ENCODE peak calls at places on chromosome 13, in six cellular contexts. D, F, U, T, W and X are unnamed samples.
A peak's percentile ranks its signal among the peaks of the same experiment; 100 is the strongest.

GRCh38 chr13:85985791-85986190 is 186.6 kb upstream of the SLITRK6 start:
- DNase-seq in T (no peak), F (no peak), W (no peak), D (no peak), U (no peak), X (no peak)

GRCh38 chr13:35349673-35350278 is 126.7 kb downstream of the MAB21L1 start:
- DNase-seq in W (peak; percentile 90), U (peak; percentile 39), D (peak; percentile 22), F (peak; percentile 92), T (no peak), X (no peak)

GRCh38 chr13:45413826-45414312 is 4.3 kb downstream of the SLC25A30 start:
- DNase-seq in W (peak; percentile 59), D (no peak), F (no peak), U (no peak), T (no peak), X (no peak)

GRCh38 chr13:99363949-99364348 is 56.8 kb upstream of the GPR183 start:
- DNase-seq in D (no peak), F (no peak), W (no peak), T (no peak), U (no peak), X (no peak)

GRCh38 chr13:46303743-46304385 is 83.2 kb downstream of the RUBCNL start:
- DNase-seq in T (no peak), W (no peak), F (no peak), D (no peak), U (no peak), X (no peak)

GRCh38 chr13:98299243-98299953 is 122.3 kb upstream of the RNF113B start:
- DNase-seq in U (no peak), F (no peak), T (no peak), D (no peak), W (no peak), X (no peak)

GRCh38 chr13:22812793-22813192 is 368.0 kb upstream of the SGCG start:
- DNase-seq in U (no peak), W (peak; percentile 83), F (no peak), D (peak; percentile 10), T (peak; percentile 5), X (no peak)

GRCh38 chr13:33799950-33800592 is 17.9 kb upstream of the RFC3 start:
- DNase-seq in D (peak; percentile 45), F (peak; percentile 38), T (no peak), U (peak; percentile 12), W (peak; percentile 67), X (peak; percentile 50)

GRCh38 chr13:19960673-19961015 is 2.1 kb downstream of the ZMYM2 start:
- DNase-seq in W (no peak), T (no peak), F (no peak), U (no peak), D (no peak), X (peak; percentile 23)

GRCh38 chr13:29162638-29163037 is 342.5 kb downstream of the MTUS2 start:
- DNase-seq in D (peak; percentile 30), W (no peak), T (no peak), U (no peak), F (no peak), X (peak; percentile 37)

GRCh38 chr13:113561417-113562084 is 23.0 kb upstream of the TFDP1 start:
- DNase-seq in U (no peak), W (no peak), D (no peak), F (no peak), T (no peak), X (no peak)

GRCh38 chr13:20801704-20802103 is 27.9 kb upstream of the EEF1AKMT1 start:
- DNase-seq in W (peak; percentile 58), F (no peak), U (no peak), D (no peak), T (peak; percentile 13), X (peak; percentile 56)

GRCh38 chr13:31023126-31023525 is 90.7 kb downstream of the TEX26 start:
- DNase-seq in D (no peak), W (no peak), U (no peak), F (no peak), T (no peak), X (no peak)

GRCh38 chr13:102226591-102226990 is 175.3 kb downstream of the FGF14 start:
- DNase-seq in W (no peak), F (no peak), D (no peak), U (no peak), T (no peak), X (no peak)

GRCh38 chr13:59494560-59494970 is 669.2 kb downstream of the DIAPH3 start:
- DNase-seq in U (no peak), T (peak; percentile 28), F (no peak), D (no peak), W (peak; percentile 93), X (no peak)

GRCh38 chr13:35598790-35599369 is 122.4 kb upstream of the MAB21L1 start:
- DNase-seq in T (no peak), D (no peak), F (no peak), W (peak; percentile 32), U (no peak), X (no peak)

GRCh38 chr13:24142886-24143285 is 17.6 kb upstream of the SPATA13 start:
- DNase-seq in U (no peak), D (no peak), F (no peak), T (no peak), W (peak; percentile 66), X (no peak)

GRCh38 chr13:59424661-59425060 is 739.1 kb downstream of the DIAPH3 start:
- DNase-seq in W (no peak), F (no peak), T (no peak), D (no peak), U (no peak), X (no peak)

GRCh38 chr13:106230450-106230849 is 305.0 kb downstream of the EFNB2 start:
- DNase-seq in T (no peak), F (no peak), U (no peak), W (peak; percentile 36), D (peak; percentile 3), X (no peak)

GRCh38 chr13:82976499-82976898 is 905.8 kb downstream of the SLITRK1 start:
- DNase-seq in D (no peak), F (no peak), T (no peak), W (no peak), U (no peak), X (no peak)

GRCh38 chr13:27868639-27869435 is 51.0 kb upstream of the PDX1 start:
- DNase-seq in F (no peak), U (peak; percentile 7), D (peak; percentile 7), W (peak; percentile 29), T (no peak), X (peak; percentile 48)

GRCh38 chr13:42633495-42633894 is 59.5 kb downstream of the TNFSF11 start:
- DNase-seq in D (no peak), T (no peak), U (no peak), F (no peak), W (no peak), X (no peak)

GRCh38 chr13:42626461-42626860 is 52.5 kb downstream of the TNFSF11 start:
- DNase-seq in F (no peak), W (no peak), U (no peak), T (no peak), D (no peak), X (no peak)

GRCh38 chr13:42628666-42629065 is 54.7 kb downstream of the TNFSF11 start:
- DNase-seq in T (no peak), D (no peak), W (no peak), U (no peak), F (no peak), X (no peak)
- H3K4me3 ChIP-seq in T (no peak overlapping the region), D (no peak overlapping the region), W (no peak overlapping the region), U (no peak overlapping the region), F (no peak overlapping the region), X (no peak overlapping the region)

GRCh38 chr13:25423831-25424230 is 52.1 kb downstream of the ATP8A2 start:
- DNase-seq in F (no peak), T (no peak), W (no peak), U (no peak), D (no peak), X (no peak)

GRCh38 chr13:25432686-25433085 is 60.9 kb downstream of the ATP8A2 start:
- DNase-seq in W (no peak), D (no peak), U (no peak), F (no peak), T (no peak), X (no peak)

DNA sequence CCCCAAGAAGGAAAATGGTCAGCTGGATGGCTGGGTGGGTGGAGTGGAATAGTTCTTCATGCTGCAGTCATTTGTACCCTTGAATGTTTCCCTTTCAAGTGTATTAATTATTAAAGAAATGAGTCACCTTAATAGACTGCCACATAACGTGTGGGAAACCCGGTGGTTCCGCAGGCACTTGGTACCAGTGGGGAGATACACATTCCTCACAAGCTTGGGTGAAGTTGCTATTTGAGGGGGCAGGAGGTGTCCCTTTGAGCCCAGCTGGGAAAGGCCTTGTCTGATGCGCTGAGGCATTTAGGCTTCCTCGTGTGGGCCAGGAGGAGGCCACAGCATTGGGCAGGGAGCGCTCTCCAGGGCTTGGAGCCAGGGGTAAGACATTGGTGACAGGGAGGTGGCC is 57.7 kb downstream of the ATP8A2 start:
- DNase-seq in U (no peak), F (no peak), T (no peak), D (no peak), W (no peak), X (no peak)
- TF ChIP-seq MAX in U (no peak), F (no peak), T (no peak), D (no peak), W (no peak), X (no peak)

GRCh38 chr13:109476001-109476400 is 310.4 kb downstream of the IRS2 start:
- DNase-seq in F (no peak), D (no peak), U (no peak), T (no peak), W (no peak), X (no peak)
- H3K4me3 ChIP-seq in F (no peak overlapping the region), D (no peak overlapping the region), U (no peak overlapping the region), T (no peak overlapping the region), W (no peak overlapping the region), X (no peak overlapping the region)

GRCh38 chr13:111216166-111216960 is 101.3 kb downstream of the ARHGEF7 start:
- DNase-seq in D (peak; percentile 20), W (no peak), U (no peak), F (peak; percentile 29), T (no peak), X (peak; percentile 25)

GRCh38 chr13:111212517-111212873 is 97.4 kb downstream of the ARHGEF7 start:
- DNase-seq in T (no peak), W (no peak), F (no peak), D (no peak), U (no peak), X (no peak)

GRCh38 chr13:111211789-111212516 is 96.8 kb downstream of the ARHGEF7 start:
- DNase-seq in U (no peak), T (no peak), W (peak; percentile 55), D (no peak), F (no peak), X (no peak)

GRCh38 chr13:111215081-111216047 is 100.3 kb downstream of the ARHGEF7 start:
- DNase-seq in F (no peak), U (no peak), T (no peak), D (no peak), W (no peak), X (no peak)

DNA sequence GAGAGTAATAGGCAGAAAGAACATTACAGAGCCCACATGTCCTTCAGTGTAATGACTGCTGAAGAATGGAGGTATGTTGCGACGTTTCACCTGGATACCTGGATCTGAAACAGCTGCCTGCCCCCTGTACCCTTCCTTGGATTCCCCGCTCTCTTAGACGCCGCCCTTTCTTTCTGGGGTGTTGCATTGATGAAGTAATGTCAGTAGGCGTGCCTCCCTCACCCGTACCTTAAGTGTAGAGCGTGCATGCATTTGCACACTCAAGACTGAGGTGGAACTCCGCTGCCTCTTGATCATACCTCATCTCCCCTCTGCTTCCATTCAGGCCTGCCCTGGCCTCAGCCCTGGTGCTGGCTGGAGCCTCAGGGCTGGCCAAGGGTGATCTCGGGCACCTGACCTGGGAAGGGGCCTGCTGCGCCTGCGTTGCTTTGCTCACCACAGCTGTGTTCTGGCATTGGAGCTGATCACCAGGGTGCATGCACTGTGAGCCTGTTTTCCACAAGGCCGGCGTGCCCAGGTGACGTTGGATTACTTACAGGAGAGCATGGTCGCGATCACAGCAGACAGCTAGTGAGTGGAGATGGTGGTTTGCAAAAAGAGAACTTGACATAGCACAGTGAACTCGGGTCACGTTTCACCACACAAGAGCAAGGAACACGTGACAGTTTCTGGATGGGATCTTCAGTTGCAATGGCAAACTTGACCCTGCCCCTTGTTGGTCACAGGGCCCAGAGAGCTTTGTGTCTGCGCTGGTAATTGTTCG is 99.0 kb downstream of the ARHGEF7 start:
- DNase-seq in T (no peak), W (no peak), F (no peak), U (no peak), D (no peak), X (peak; percentile 76)
- TF ChIP-seq MAX in T (no peak), W (no peak), F (no peak), U (no peak), D (no peak), X (peak; percentile 100)